ENCODE peak calls at places on chromosome 3, in nine cellular contexts. F is upper lobe of right lung, B is WTC11, A is B cell, V is psoas muscle, Z is colonic mucosa, M is left lung, I is MM.1S, T is GM23338. O is an unnamed sample.

GRCh38 chr3:16070707-16071106 is 103.8 kb upstream of the GALNT15 start:
- DNase-seq in F (no peak), B (no peak), A (no peak), V (no peak), Z (no peak), M (peak), I (no peak), T (no peak), O (no peak)

GRCh38 chr3:120846073-120846472 is 61.9 kb upstream of the STXBP5L start:
- DNase-seq in F (no peak), B (peak), A (no peak), V (no peak), Z (no peak), M (no peak), I (no peak), T (peak), O (no peak)

GRCh38 chr3:52841211-52841980 is 6.6 kb upstream of the MUSTN1 start:
- DNase-seq in F (no peak), B (no peak), A (no peak), V (no peak), Z (no peak), M (no peak), I (no peak), T (no peak), O (peak)

GRCh38 chr3:156727519-156728205 is 53.3 kb downstream of the TIPARP start:
- DNase-seq in F (no peak), B (no peak), A (no peak), V (no peak), Z (no peak), M (no peak), I (peak), T (peak), O (no peak)

GRCh38 chr3:118641608-118642007 is 393.0 kb downstream of the IGSF11 start:
- DNase-seq in F (no peak), B (peak), A (no peak), V (no peak), Z (no peak), M (no peak), I (no peak), T (peak), O (no peak)

GRCh38 chr3:186536883-186537553 is 7.2 kb downstream of the CRYGS start:
- DNase-seq in F (no peak), B (no peak), A (no peak), V (no peak), Z (no peak), M (no peak), I (no peak), T (no peak), O (no peak)

GRCh38 chr3:101945980-101946379 is 96.7 kb downstream of the NFKBIZ start:
- DNase-seq in F (no peak), B (no peak), A (no peak), V (no peak), Z (no peak), M (no peak), I (no peak), T (no peak), O (no peak)

GRCh38 chr3:49872801-49873281 is 3.1 kb upstream of the CAMKV start:
- DNase-seq in F (no peak), B (no peak), A (no peak), V (no peak), Z (no peak), M (no peak), I (no peak), T (no peak), O (no peak)

GRCh38 chr3:124221286-124221821 is 229.4 kb upstream of the ROPN1 start:
- DNase-seq in F (no peak), B (no peak), A (no peak), V (no peak), Z (no peak), M (no peak), I (no peak), T (no peak), O (no peak)

GRCh38 chr3:151875759-151876158 is 2.3 kb downstream of the SUCNR1 start:
- DNase-seq in F (no peak), B (no peak), A (no peak), V (no peak), Z (no peak), M (no peak), I (peak), T (no peak), O (no peak)

GRCh38 chr3:49164983-49165720 is 979 bp downstream of the CCDC71 start:
- DNase-seq in F (no peak), B (no peak), A (no peak), V (no peak), Z (no peak), M (no peak), I (no peak), T (peak), O (no peak)

GRCh38 chr3:114480442-114480841 is 186.6 kb downstream of the TIGIT start:
- DNase-seq in F (no peak), B (no peak), A (no peak), V (no peak), Z (no peak), M (no peak), I (no peak), T (no peak), O (no peak)

GRCh38 chr3:46484911-46485696 is 12.7 kb upstream of the RTP3 start:
- DNase-seq in F (no peak), B (peak), A (no peak), V (no peak), Z (peak), M (peak), I (no peak), T (no peak), O (no peak)

GRCh38 chr3:88038561-88038960 is 20.2 kb downstream of the CGGBP1 start:
- DNase-seq in F (no peak), B (no peak), A (no peak), V (no peak), Z (no peak), M (no peak), I (no peak), T (no peak), O (no peak)

GRCh38 chr3:120399372-120399771 is 50.2 kb upstream of the LRRC58 start:
- DNase-seq in F (no peak), B (no peak), A (no peak), V (no peak), Z (no peak), M (no peak), I (peak), T (no peak), O (no peak)

GRCh38 chr3:196988241-196989029 is 19.8 kb upstream of the PIGZ start:
- DNase-seq in F (peak), B (peak), A (no peak), V (no peak), Z (peak), M (no peak), I (no peak), T (peak), O (no peak)

GRCh38 chr3:21894459-21895083 is 143.6 kb upstream of the ZNF385D start:
- DNase-seq in F (no peak), B (no peak), A (no peak), V (no peak), Z (no peak), M (no peak), I (peak), T (peak), O (no peak)
- TF ChIP-seq CTCF in F (peak), B (peak), A (no peak), V (peak), Z (no peak), M (peak), I (peak), T (peak), O (no peak)

GRCh38 chr3:55720614-55721013 is 233.5 kb upstream of the WNT5A start:
- DNase-seq in F (no peak), B (no peak), A (no peak), V (no peak), Z (no peak), M (no peak), I (peak), T (peak), O (peak)
- TF ChIP-seq CTCF in F (peak), B (no peak), A (no peak), V (no peak), Z (no peak), M (no peak), I (peak), T (peak), O (peak)

GRCh38 chr3:51637941-51638471 is 33.0 kb upstream of the TEX264 start:
- DNase-seq in F (no peak), B (peak), A (peak), V (no peak), Z (peak), M (no peak), I (peak), T (peak), O (peak)

GRCh38 chr3:51646091-51646490 is 25.0 kb upstream of the TEX264 start:
- DNase-seq in F (no peak), B (no peak), A (no peak), V (no peak), Z (no peak), M (no peak), I (no peak), T (no peak), O (no peak)

GRCh38 chr3:51637144-51637940 is 33.7 kb upstream of the TEX264 start:
- DNase-seq in F (no peak), B (no peak), A (no peak), V (no peak), Z (no peak), M (no peak), I (no peak), T (no peak), O (no peak)

GRCh38 chr3:51642462-51642861 is 28.6 kb upstream of the TEX264 start:
- DNase-seq in F (no peak), B (no peak), A (no peak), V (no peak), Z (no peak), M (no peak), I (no peak), T (peak), O (no peak)
- TF ChIP-seq CTCF in F (peak), B (no peak), A (peak), V (no peak), Z (no peak), M (no peak), I (peak), T (peak), O (no peak)

GRCh38 chr3:29144807-29145206 is 136.1 kb upstream of the RBMS3 start:
- DNase-seq in F (no peak), B (no peak), A (no peak), V (peak), Z (no peak), M (no peak), I (no peak), T (peak), O (no peak)
- TF ChIP-seq CTCF in F (no peak), B (no peak), A (no peak), V (peak), Z (no peak), M (no peak), I (no peak), T (no peak), O (no peak)

DNA sequence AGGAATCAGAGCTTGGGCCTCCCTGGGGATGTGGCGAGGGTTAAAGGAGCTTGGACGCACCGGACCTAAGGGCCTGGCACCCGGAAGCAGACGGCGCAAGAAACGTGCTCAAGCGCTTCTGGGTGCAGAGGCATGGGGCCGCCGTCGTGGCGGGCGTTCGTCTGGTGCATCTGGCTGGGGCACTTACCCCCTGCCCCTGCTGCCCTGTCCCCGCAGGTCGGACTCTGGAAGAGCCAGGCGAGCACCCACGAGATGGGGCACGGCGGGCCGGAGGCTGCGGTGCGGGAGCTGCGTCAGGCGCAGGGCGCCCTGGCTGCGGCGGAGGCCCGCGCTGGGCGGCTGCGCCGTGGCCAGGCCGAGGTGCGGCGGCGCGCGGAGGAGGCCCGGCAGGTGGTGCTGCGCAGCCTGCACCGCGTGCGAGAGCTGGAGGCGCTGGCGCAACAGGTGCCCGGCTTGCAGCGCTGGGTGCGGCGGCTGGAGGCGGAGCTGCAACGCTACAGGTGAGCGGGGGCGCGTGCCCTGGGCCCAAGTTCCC is 2.5 kb downstream of the EFCC1 start:
- DNase-seq in F (peak), B (peak), A (peak), V (no peak), Z (peak), M (peak), I (peak), T (peak), O (no peak)
- TF ChIP-seq CTCF in F (no peak), B (no peak), A (peak), V (no peak), Z (no peak), M (no peak), I (peak), T (no peak), O (peak)

GRCh38 chr3:146504546-146505197 is 35.3 kb upstream of the PLSCR2 start:
- DNase-seq in F (no peak), B (no peak), A (no peak), V (no peak), Z (no peak), M (no peak), I (no peak), T (peak), O (no peak)

GRCh38 chr3:146502887-146503458 is 33.6 kb upstream of the PLSCR2 start:
- DNase-seq in F (no peak), B (no peak), A (no peak), V (no peak), Z (no peak), M (no peak), I (no peak), T (no peak), O (no peak)

GRCh38 chr3:146501752-146502151 is 32.4 kb upstream of the PLSCR2 start:
- DNase-seq in F (no peak), B (no peak), A (no peak), V (no peak), Z (no peak), M (no peak), I (no peak), T (no peak), O (peak)

GRCh38 chr3:146505496-146505895 is 36.1 kb upstream of the PLSCR2 start:
- DNase-seq in F (no peak), B (no peak), A (no peak), V (no peak), Z (no peak), M (no peak), I (no peak), T (no peak), O (no peak)

GRCh38 chr3:146503459-146504202 is 34.3 kb upstream of the PLSCR2 start:
- DNase-seq in F (no peak), B (no peak), A (no peak), V (no peak), Z (peak), M (peak), I (no peak), T (peak), O (peak)
- TF ChIP-seq CTCF in F (no peak), B (no peak), A (no peak), V (no peak), Z (no peak), M (no peak), I (no peak), T (peak), O (no peak)

DNA sequence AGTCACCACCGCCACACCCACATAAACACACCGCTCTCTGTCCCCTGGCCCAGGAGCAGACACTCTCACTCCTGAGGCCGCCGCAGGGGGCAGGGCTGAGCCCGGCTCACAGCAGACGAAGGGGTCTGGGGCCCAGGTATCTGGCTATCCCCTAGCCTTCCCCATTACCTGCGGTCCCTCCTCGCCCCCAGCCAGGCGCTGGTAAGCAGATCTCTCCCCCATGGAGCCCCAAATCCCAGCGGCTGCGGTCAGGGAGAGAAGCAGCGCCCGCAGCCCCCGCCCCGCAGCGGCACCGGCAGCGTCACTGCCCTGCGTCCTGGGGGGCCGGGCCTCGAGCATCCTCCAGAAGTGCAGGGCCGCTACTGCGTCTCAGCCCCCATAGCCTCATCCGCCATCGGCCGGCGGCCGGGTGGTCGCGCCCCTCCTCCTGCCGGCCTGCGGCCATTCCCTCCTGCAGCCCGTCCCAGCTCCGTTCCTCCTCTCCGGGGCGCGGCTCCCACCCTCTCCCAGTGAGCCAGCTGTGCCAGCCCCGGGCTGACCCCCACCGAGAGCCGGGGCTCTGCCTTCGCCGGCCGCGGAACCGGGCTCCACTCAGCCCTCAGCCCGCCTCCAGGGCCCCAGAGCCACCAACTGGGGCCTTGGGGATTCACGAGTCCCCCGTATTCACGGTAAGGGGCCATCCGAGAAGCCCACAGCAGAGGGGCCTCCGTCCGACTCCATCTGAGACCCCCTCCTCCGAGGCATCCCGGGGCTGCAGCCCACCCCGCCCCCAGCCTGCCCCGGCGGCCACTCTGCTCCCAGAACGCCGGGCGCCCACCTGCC is 13.1 kb downstream of the TNK2 start:
- DNase-seq in F (peak), B (no peak), A (peak), V (peak), Z (peak), M (peak), I (peak), T (peak), O (peak)
- TF ChIP-seq CTCF in F (no peak), B (no peak), A (peak), V (no peak), Z (no peak), M (no peak), I (peak), T (no peak), O (peak)

GRCh38 chr3:53885239-53885638 is 3.3 kb upstream of the ACTR8 start:
- DNase-seq in F (no peak), B (no peak), A (no peak), V (no peak), Z (no peak), M (no peak), I (no peak), T (no peak), O (no peak)

GRCh38 chr3:53883008-53883407 is 1.1 kb upstream of the ACTR8 start:
- DNase-seq in F (no peak), B (no peak), A (no peak), V (no peak), Z (no peak), M (no peak), I (no peak), T (no peak), O (no peak)

GRCh38 chr3:53880396-53881345 is 1.3 kb downstream of the ACTR8 start:
- DNase-seq in F (no peak), B (no peak), A (no peak), V (no peak), Z (no peak), M (no peak), I (no peak), T (peak), O (no peak)

GRCh38 chr3:53884623-53885022 is 2.7 kb upstream of the ACTR8 start:
- DNase-seq in F (no peak), B (no peak), A (no peak), V (no peak), Z (no peak), M (no peak), I (no peak), T (no peak), O (no peak)

DNA sequence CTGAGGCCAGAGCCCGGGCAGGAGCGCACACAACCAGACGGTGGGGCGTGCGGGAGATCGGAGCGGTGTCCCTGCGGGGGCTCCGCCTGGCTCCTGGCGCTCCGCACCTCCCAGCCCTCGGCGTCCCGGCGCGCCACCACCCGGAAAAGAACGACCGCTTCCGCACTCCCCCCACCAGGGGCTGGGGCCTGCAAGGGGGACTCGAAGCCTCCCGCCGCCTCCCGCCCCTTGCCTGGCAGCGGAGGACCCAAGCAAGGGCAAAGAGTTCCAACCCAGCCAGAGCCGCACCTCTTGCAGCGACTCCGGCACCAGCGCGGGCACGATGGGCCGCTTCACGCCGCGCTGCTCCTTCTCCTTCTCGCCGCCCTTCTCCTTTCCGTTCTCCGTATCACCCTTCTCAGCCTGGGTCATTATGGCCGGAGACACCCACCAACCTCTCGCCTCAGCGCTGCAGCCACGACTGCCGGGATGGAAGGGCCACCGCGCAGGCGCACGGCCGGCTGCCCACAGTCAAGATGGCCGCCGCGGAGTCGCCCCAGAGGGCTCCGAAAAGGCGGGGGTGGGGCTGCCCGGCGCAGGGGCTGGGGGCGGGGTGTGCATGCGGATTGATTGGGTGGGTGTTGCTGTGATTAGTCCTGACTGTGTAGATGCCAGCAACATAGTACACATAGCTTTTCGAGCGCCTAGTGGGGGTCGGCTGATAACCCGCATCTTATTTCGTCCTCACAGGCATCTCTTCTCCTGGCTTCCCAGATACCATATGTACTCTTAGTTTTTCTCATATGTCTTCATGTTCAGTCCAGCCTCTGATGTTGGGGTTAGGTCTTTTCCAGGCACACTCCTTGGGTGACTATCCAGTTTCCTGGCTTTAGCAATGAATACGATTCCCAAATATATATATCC is at the start of gene ACTR8:
- DNase-seq in F (peak), B (peak), A (peak), V (peak), Z (peak), M (peak), I (peak), T (peak), O (peak)
- TF ChIP-seq CTCF in F (no peak), B (no peak), A (no peak), V (peak), Z (no peak), M (no peak), I (no peak), T (no peak), O (no peak)

GRCh38 chr3:38738630-38739395 is 77.2 kb downstream of the SCN10A start:
- DNase-seq in F (no peak), B (peak), A (no peak), V (no peak), Z (peak), M (no peak), I (peak), T (peak), O (peak)
- TF ChIP-seq CTCF in F (peak), B (peak), A (no peak), V (peak), Z (peak), M (no peak), I (peak), T (peak), O (peak)

DNA sequence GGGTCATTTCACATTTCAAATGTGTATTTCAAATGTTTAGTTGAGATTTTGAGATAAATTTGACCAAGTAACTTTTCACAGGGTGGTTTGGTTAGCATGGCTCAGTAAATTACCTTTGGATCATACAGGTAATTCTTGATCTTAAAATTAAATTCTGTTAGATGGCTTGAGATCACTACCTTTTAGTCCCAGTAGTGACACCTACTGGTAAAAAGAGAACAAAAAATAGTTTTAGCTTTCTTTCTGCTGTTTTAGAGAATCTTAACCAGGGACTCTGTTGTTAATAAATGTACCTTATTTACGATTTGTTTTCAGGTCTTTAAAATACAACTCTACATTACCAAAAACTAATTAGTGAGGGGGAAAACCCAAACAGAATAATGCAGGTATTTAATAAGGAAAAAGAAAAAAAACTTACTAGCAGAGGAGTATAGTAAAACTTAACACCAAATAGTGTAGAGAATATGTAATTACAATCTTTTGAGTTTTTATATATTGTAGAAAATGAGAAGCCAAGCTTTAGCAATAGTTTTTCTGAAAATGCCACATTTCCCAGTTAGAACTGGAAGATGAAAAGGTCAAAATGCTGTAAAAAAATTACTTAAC is 620.3 kb upstream of the AGTR1 start:
- DNase-seq in F (no peak), B (no peak), A (no peak), V (no peak), Z (no peak), M (no peak), I (peak), T (peak), O (peak)
- TF ChIP-seq CTCF in F (peak), B (no peak), A (peak), V (peak), Z (peak), M (no peak), I (peak), T (peak), O (peak)

O was measured in GM13976.